ENCODE peak calls at places on chromosomes 4 and X, in nine cellular contexts. F, I, A, B, Y, D, U, N and C are unnamed samples. For H3K4me1, the result is how much of the 10 kb centered on the place peaks cover.

GRCh38 chrX:95884196-95884595 is 800.4 kb upstream of the DIAPH2 start:
- DNase-seq in Y (no peak), U (no peak), A (no peak), F (no peak), B (no peak), N (peak), I (no peak), D (no peak), C (no peak)

GRCh38 chr4:156779774-156780173 is 191.8 kb downstream of the PDGFC start:
- DNase-seq in N (peak), U (no peak), F (no peak), Y (no peak), B (no peak), A (no peak), I (no peak), D (no peak), C (no peak)

GRCh38 chr4:2745981-2746806 is 9.9 kb downstream of the TNIP2 start:
- DNase-seq in N (peak), Y (no peak), B (peak), U (no peak), I (peak), D (peak), F (no peak), A (no peak), C (peak)

GRCh38 chr4:153159728-153160221 is 44.5 kb upstream of the TRIM2 start:
- DNase-seq in Y (no peak), F (no peak), B (no peak), A (no peak), I (no peak), N (peak), D (no peak), U (no peak), C (no peak)

GRCh38 chr4:38119663-38120374 is 159.6 kb downstream of the PTTG2 start:
- DNase-seq in D (no peak), Y (no peak), N (peak), U (no peak), I (no peak), F (no peak), A (no peak), B (no peak), C (peak)

GRCh38 chr4:125489952-125490690 is 175.4 kb downstream of the FAT4 start:
- DNase-seq in U (no peak), F (no peak), I (no peak), A (no peak), D (peak), N (no peak), B (no peak), Y (no peak), C (no peak)

GRCh38 chr4:151730003-151730559 is 30.7 kb downstream of the GATB start:
- DNase-seq in Y (peak), U (no peak), F (no peak), B (no peak), A (peak), I (no peak), D (no peak), N (no peak), C (no peak)

GRCh38 chr4:37682701-37683401 is 3.3 kb downstream of the RELL1 start:
- DNase-seq in B (peak), D (no peak), N (no peak), Y (no peak), U (no peak), I (no peak), A (no peak), F (no peak), C (no peak)

GRCh38 chrX:49762175-49762704 is 66.5 kb upstream of the PAGE1 start:
- DNase-seq in F (no peak), U (no peak), A (no peak), Y (no peak), D (no peak), I (no peak), N (no peak), B (no peak), C (no peak)

GRCh38 chr4:138110815-138111214 is 131.3 kb downstream of the SLC7A11 start:
- DNase-seq in B (no peak), F (no peak), Y (no peak), D (no peak), A (no peak), U (no peak), I (no peak), N (no peak), C (no peak)

GRCh38 chrX:107659768-107660167 is 31.5 kb downstream of the PRPS1 start:
- DNase-seq in F (no peak), N (peak), D (no peak), A (no peak), B (no peak), U (no peak), Y (no peak), I (no peak), C (no peak)

GRCh38 chr4:173539986-173540385 is 10.0 kb upstream of the HAND2 start:
- DNase-seq in B (no peak), D (no peak), A (no peak), I (no peak), U (no peak), N (no peak), F (no peak), Y (no peak), C (no peak)

GRCh38 chr4:173537628-173538147 is 7.7 kb upstream of the HAND2 start:
- DNase-seq in N (no peak), U (no peak), Y (no peak), D (no peak), F (no peak), B (no peak), A (peak), I (no peak), C (no peak)

GRCh38 chr4:173538148-173538902 is 8.3 kb upstream of the HAND2 start:
- DNase-seq in F (no peak), U (peak), Y (no peak), N (no peak), A (peak), B (no peak), I (peak), D (peak), C (no peak)

GRCh38 chr4:173536808-173537429 is 6.9 kb upstream of the HAND2 start:
- DNase-seq in D (no peak), F (no peak), B (no peak), I (no peak), A (peak), N (no peak), U (peak), Y (no peak), C (no peak)

DNA sequence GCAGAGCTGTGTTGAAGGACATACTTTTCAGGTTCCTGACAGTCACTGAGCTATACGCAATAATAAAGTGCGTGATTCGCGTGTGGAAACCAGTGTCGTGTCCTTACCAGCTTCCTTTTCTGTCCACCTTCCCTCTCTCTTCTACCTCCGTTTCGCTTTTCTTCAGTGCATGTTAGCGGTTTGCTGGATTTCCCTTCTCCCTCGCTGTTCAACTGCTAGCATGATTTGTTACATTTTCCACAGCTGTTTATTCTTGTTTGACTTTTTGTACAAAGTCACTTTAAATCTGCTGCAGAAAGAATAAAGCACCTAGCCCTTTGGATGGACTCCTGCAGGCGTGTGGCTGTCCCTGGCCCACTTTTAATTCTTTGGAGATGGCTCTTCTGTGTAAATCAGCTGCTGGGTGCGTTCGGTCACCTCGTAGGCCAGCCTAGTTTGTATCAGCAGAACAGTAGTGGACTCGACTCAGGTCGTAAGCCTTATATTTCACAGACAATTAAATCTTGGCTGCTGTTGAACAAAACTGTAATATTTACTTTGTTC is 8.9 kb upstream of the HAND2 start:
- DNase-seq in D (no peak), F (no peak), I (no peak), Y (no peak), A (peak), U (peak), N (no peak), B (no peak), C (no peak)
- H3K4me3 ChIP-seq in D (peak), F (peak), I (peak), Y (peak), A (peak), U (no peak), N (no peak), B (peak), C (peak)

DNA sequence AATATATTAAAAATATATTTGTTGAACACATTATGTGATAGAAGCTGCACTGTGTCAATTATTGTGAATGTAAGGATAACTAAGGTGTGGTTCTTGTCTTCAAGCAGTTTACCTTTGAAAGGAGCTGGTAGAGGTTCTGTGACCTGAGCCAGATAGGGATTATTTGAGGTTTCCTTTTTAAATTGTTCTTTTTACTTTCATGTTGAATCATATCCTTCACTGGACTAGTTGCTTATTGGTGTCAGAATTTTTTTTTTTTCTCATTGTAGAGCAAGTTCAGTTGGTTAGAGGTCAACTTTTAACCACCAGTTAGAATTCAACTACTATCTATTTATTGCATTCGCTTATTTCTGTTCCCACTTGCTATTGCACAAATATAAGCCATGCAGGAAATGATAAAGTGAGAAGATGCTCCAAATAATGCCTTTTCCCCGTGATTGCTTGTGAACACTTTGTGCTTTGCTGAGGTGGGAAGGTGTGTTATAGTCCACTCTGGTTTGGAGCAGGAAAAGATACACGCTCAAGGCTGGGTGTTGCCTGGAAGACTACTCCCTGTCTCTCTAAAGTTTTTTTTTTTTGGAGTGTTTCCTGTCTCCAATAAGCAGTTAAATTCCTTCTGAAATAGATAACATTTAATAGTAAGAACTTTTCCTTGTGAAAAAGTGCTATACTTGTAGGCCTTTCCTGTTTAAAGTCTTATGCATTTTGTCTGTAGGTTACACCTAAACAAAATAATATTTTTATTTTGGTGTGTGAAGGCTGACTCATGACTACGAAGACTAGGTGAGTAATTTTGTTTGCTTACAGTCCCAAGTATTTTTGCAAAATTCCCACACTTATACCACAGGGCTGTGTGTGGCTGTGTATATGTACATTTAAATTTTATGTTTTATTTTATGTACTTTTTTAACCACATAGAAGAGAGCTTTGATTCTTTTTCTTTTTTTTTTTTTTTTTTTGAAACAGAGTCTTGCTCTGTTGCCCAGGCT is 83.8 kb upstream of the LCORL start:
- DNase-seq in N (peak), I (no peak), Y (no peak), B (no peak), A (no peak), D (no peak), F (no peak), U (no peak), C (no peak)
- H3K4me1 ChIP-seq in N (under half), I (under half), Y (under half), B (under half), A (under half), D (under half), F (under half), U (under half), C (under half)

DNA sequence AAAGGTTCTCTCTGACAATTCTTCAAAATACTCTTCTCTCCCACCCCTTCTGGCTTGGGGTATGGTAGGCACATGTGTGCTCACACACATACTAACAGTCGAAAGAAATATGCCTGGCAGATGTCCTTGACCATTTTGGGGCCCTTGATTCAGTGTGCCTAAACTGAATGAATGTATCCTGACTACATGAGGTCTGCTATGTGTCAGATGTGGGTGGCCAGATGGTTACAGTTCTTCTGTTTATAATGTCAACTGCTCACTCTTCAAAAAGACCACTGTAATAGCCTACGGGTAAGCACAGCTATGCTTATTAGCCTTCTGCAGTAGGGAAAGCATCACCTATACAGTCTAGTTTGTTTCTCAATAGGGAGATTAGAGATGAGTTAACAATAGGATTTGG is 63.7 kb upstream of the VEGFC start:
- DNase-seq in U (no peak), B (no peak), Y (no peak), D (no peak), A (no peak), N (no peak), F (no peak), I (no peak), C (no peak)
- H3K4me3 ChIP-seq in U (no peak), B (no peak), Y (no peak), D (no peak), A (no peak), N (no peak), F (no peak), I (no peak), C (no peak)

GRCh38 chr4:42488114-42488513 is 90.8 kb downstream of the SHISA3 start:
- DNase-seq in Y (no peak), N (no peak), A (no peak), U (no peak), D (no peak), I (no peak), B (no peak), F (no peak), C (no peak)
- H3K4me1 ChIP-seq in Y (under half), N (under half), A (under half), U (under half), D (under half), I (under half), B (under half), F (under half), C (under half)